ENCODE peak calls at places on chromosomes 3 and 15, in nine cellular contexts. One of them, this sample, is unnamed.

GRCh38 chr3:16849240-16849639 is 35.5 kb upstream of the PLCL2 start:
- DNase-seq in HepG2: no peak
- DNase-seq in transverse colon: peak
- DNase-seq in K562: no peak
- DNase-seq in Panc1: no peak
- DNase-seq in stomach: peak
- DNase-seq in HL-60: peak
- DNase-seq in breast epithelium: no peak
- DNase-seq in GM12892: no peak
- DNase-seq in this sample: peak

GRCh38 chr3:66048051-66048395 is 9.3 kb upstream of the MAGI1 start:
- DNase-seq in Panc1: no peak
- DNase-seq in HepG2: no peak
- DNase-seq in GM12892: no peak
- DNase-seq in HL-60: no peak
- DNase-seq in breast epithelium: no peak
- DNase-seq in transverse colon: no peak
- DNase-seq in stomach: no peak
- DNase-seq in K562: no peak
- DNase-seq in this sample: no peak

GRCh38 chr15:63264685-63265302 is 12.6 kb upstream of the APH1B start:
- DNase-seq in breast epithelium: no peak
- DNase-seq in transverse colon: no peak
- DNase-seq in GM12892: no peak
- DNase-seq in Panc1: no peak
- DNase-seq in stomach: no peak
- DNase-seq in HL-60: no peak
- DNase-seq in HepG2: peak
- DNase-seq in K562: no peak
- DNase-seq in this sample: no peak

GRCh38 chr3:72494076-72495000 is 353.9 kb downstream of the SHQ1 start:
- DNase-seq in Panc1: no peak
- DNase-seq in transverse colon: no peak
- DNase-seq in breast epithelium: no peak
- DNase-seq in GM12892: no peak
- DNase-seq in K562: no peak
- DNase-seq in stomach: no peak
- DNase-seq in HL-60: no peak
- DNase-seq in HepG2: no peak
- DNase-seq in this sample: no peak

GRCh38 chr15:88812137-88812536 is 8.9 kb downstream of the ACAN start:
- DNase-seq in transverse colon: no peak
- DNase-seq in HepG2: no peak
- DNase-seq in K562: no peak
- DNase-seq in HL-60: no peak
- DNase-seq in stomach: no peak
- DNase-seq in Panc1: no peak
- DNase-seq in GM12892: no peak
- DNase-seq in breast epithelium: no peak
- DNase-seq in this sample: no peak

GRCh38 chr3:187902041-187902471 is 156.8 kb upstream of the BCL6 start:
- DNase-seq in K562: no peak
- DNase-seq in HL-60: no peak
- DNase-seq in HepG2: no peak
- DNase-seq in GM12892: no peak
- DNase-seq in breast epithelium: no peak
- DNase-seq in Panc1: no peak
- DNase-seq in stomach: no peak
- DNase-seq in transverse colon: no peak
- DNase-seq in this sample: no peak

GRCh38 chr15:30675126-30675525 is 49.2 kb downstream of the ARHGAP11B start:
- DNase-seq in HepG2: no peak
- DNase-seq in transverse colon: no peak
- DNase-seq in breast epithelium: no peak
- DNase-seq in Panc1: no peak
- DNase-seq in HL-60: no peak
- DNase-seq in stomach: no peak
- DNase-seq in K562: no peak
- DNase-seq in GM12892: no peak
- DNase-seq in this sample: no peak

GRCh38 chr3:128618398-128618726 is 32.3 kb downstream of the RPN1 start:
- DNase-seq in GM12892: no peak
- DNase-seq in breast epithelium: no peak
- DNase-seq in HL-60: no peak
- DNase-seq in transverse colon: no peak
- DNase-seq in HepG2: no peak
- DNase-seq in stomach: no peak
- DNase-seq in Panc1: no peak
- DNase-seq in K562: no peak
- DNase-seq in this sample: no peak

GRCh38 chr15:95866698-95867440 is 463.6 kb upstream of the NR2F2 start:
- DNase-seq in GM12892: no peak
- DNase-seq in Panc1: no peak
- DNase-seq in HL-60: no peak
- DNase-seq in HepG2: no peak
- DNase-seq in transverse colon: no peak
- DNase-seq in breast epithelium: no peak
- DNase-seq in K562: no peak
- DNase-seq in stomach: no peak
- DNase-seq in this sample: no peak

GRCh38 chr3:117927831-117928230 is 1106.8 kb downstream of the IGSF11 start:
- DNase-seq in K562: no peak
- DNase-seq in HepG2: no peak
- DNase-seq in HL-60: no peak
- DNase-seq in Panc1: no peak
- DNase-seq in transverse colon: no peak
- DNase-seq in GM12892: no peak
- DNase-seq in breast epithelium: no peak
- DNase-seq in stomach: no peak
- DNase-seq in this sample: no peak

GRCh38 chr3:108510496-108510895 is at the start of gene MYH15:
- DNase-seq in transverse colon: no peak
- DNase-seq in HL-60: no peak
- DNase-seq in GM12892: no peak
- DNase-seq in Panc1: no peak
- DNase-seq in breast epithelium: no peak
- DNase-seq in stomach: no peak
- DNase-seq in K562: no peak
- DNase-seq in HepG2: no peak
- DNase-seq in this sample: no peak

GRCh38 chr3:9020396-9020795 is 57.1 kb upstream of the RAD18 start:
- DNase-seq in breast epithelium: no peak
- DNase-seq in transverse colon: no peak
- DNase-seq in K562: no peak
- DNase-seq in GM12892: no peak
- DNase-seq in HL-60: no peak
- DNase-seq in stomach: no peak
- DNase-seq in Panc1: no peak
- DNase-seq in HepG2: no peak
- DNase-seq in this sample: no peak

GRCh38 chr3:48352546-48352945 is 19.1 kb upstream of the SPINK8 start:
- DNase-seq in K562: no peak
- DNase-seq in HL-60: no peak
- DNase-seq in Panc1: no peak
- DNase-seq in HepG2: no peak
- DNase-seq in breast epithelium: peak
- DNase-seq in GM12892: no peak
- DNase-seq in stomach: no peak
- DNase-seq in transverse colon: no peak
- DNase-seq in this sample: no peak

GRCh38 chr15:39358441-39359041 is 222.3 kb upstream of the THBS1 start:
- DNase-seq in breast epithelium: no peak
- DNase-seq in stomach: peak
- DNase-seq in K562: peak
- DNase-seq in GM12892: no peak
- DNase-seq in transverse colon: peak
- DNase-seq in HepG2: peak
- DNase-seq in HL-60: no peak
- DNase-seq in Panc1: no peak
- DNase-seq in this sample: no peak

GRCh38 chr3:64906011-64906410 is 218.2 kb upstream of the ADAMTS9 start:
- DNase-seq in HepG2: no peak
- DNase-seq in HL-60: no peak
- DNase-seq in GM12892: no peak
- DNase-seq in stomach: no peak
- DNase-seq in Panc1: no peak
- DNase-seq in K562: no peak
- DNase-seq in transverse colon: no peak
- DNase-seq in breast epithelium: no peak
- DNase-seq in this sample: no peak

GRCh38 chr3:64911138-64911537 is 223.3 kb upstream of the ADAMTS9 start:
- DNase-seq in GM12892: no peak
- DNase-seq in HepG2: no peak
- DNase-seq in HL-60: no peak
- DNase-seq in transverse colon: no peak
- DNase-seq in breast epithelium: no peak
- DNase-seq in stomach: no peak
- DNase-seq in K562: no peak
- DNase-seq in Panc1: no peak
- DNase-seq in this sample: no peak

GRCh38 chr3:64909757-64910475 is 222.1 kb upstream of the ADAMTS9 start:
- DNase-seq in GM12892: no peak
- DNase-seq in Panc1: no peak
- DNase-seq in breast epithelium: no peak
- DNase-seq in K562: no peak
- DNase-seq in HL-60: no peak
- DNase-seq in transverse colon: no peak
- DNase-seq in stomach: no peak
- DNase-seq in HepG2: no peak
- DNase-seq in this sample: no peak

GRCh38 chr3:64909011-64909410 is 221.2 kb upstream of the ADAMTS9 start:
- DNase-seq in HL-60: no peak
- DNase-seq in Panc1: no peak
- DNase-seq in stomach: no peak
- DNase-seq in GM12892: no peak
- DNase-seq in K562: no peak
- DNase-seq in HepG2: no peak
- DNase-seq in transverse colon: no peak
- DNase-seq in breast epithelium: no peak
- DNase-seq in this sample: no peak

GRCh38 chr3:64908292-64908691 is 220.5 kb upstream of the ADAMTS9 start:
- DNase-seq in Panc1: no peak
- DNase-seq in breast epithelium: no peak
- DNase-seq in transverse colon: no peak
- DNase-seq in GM12892: no peak
- DNase-seq in stomach: no peak
- DNase-seq in HL-60: no peak
- DNase-seq in K562: no peak
- DNase-seq in HepG2: no peak
- DNase-seq in this sample: no peak
- TF ChIP-seq POLR2AphosphoS5 in Panc1: no peak
- TF ChIP-seq POLR2AphosphoS5 in breast epithelium: no peak
- TF ChIP-seq POLR2AphosphoS5 in transverse colon: no peak
- TF ChIP-seq POLR2AphosphoS5 in GM12892: no peak
- TF ChIP-seq POLR2AphosphoS5 in stomach: no peak
- TF ChIP-seq POLR2AphosphoS5 in HL-60: no peak
- TF ChIP-seq POLR2AphosphoS5 in K562: no peak
- TF ChIP-seq POLR2AphosphoS5 in HepG2: no peak
- TF ChIP-seq POLR2AphosphoS5 in this sample: peak

GRCh38 chr15:97976129-97976528 is 15.6 kb downstream of the ARRDC4 start:
- DNase-seq in HL-60: no peak
- DNase-seq in HepG2: no peak
- DNase-seq in transverse colon: no peak
- DNase-seq in Panc1: no peak
- DNase-seq in GM12892: no peak
- DNase-seq in K562: no peak
- DNase-seq in stomach: no peak
- DNase-seq in breast epithelium: no peak
- DNase-seq in this sample: no peak
- TF ChIP-seq POLR2AphosphoS5 in HL-60: no peak
- TF ChIP-seq POLR2AphosphoS5 in HepG2: no peak
- TF ChIP-seq POLR2AphosphoS5 in transverse colon: no peak
- TF ChIP-seq POLR2AphosphoS5 in Panc1: no peak
- TF ChIP-seq POLR2AphosphoS5 in GM12892: no peak
- TF ChIP-seq POLR2AphosphoS5 in K562: no peak
- TF ChIP-seq POLR2AphosphoS5 in stomach: no peak
- TF ChIP-seq POLR2AphosphoS5 in breast epithelium: no peak
- TF ChIP-seq POLR2AphosphoS5 in this sample: no peak

DNA sequence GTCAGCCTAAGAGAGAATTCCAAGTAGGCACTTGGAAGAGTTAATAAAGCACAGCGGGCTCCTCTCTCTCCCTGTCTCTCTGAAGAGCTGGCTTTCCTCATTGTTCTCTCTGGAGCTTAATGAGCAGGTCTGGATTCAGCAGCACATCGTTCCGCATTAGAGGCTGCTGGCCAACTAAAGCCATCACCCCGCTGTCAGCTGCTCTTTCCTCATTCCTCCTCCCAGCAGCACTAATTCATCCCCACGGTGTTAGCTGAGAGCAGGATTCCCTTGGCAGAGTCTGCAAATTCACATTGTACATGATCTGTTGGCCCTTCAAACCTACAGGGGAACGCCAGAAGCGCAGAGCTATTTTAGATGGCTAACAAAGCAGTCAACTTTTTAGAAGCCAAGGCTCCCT is 44.2 kb downstream of the SGO1 start:
- DNase-seq in HL-60: no peak
- DNase-seq in Panc1: no peak
- DNase-seq in HepG2: no peak
- DNase-seq in breast epithelium: no peak
- DNase-seq in K562: no peak
- DNase-seq in GM12892: no peak
- DNase-seq in transverse colon: no peak
- DNase-seq in stomach: no peak
- DNase-seq in this sample: no peak
- TF ChIP-seq POLR2AphosphoS5 in HL-60: no peak
- TF ChIP-seq POLR2AphosphoS5 in Panc1: no peak
- TF ChIP-seq POLR2AphosphoS5 in HepG2: no peak
- TF ChIP-seq POLR2AphosphoS5 in breast epithelium: no peak
- TF ChIP-seq POLR2AphosphoS5 in K562: no peak
- TF ChIP-seq POLR2AphosphoS5 in GM12892: no peak
- TF ChIP-seq POLR2AphosphoS5 in transverse colon: peak
- TF ChIP-seq POLR2AphosphoS5 in stomach: no peak
- TF ChIP-seq POLR2AphosphoS5 in this sample: no peak

GRCh38 chr3:195260286-195260905 is 10.6 kb downstream of the XXYLT1 start:
- DNase-seq in HL-60: peak
- DNase-seq in breast epithelium: no peak
- DNase-seq in HepG2: no peak
- DNase-seq in stomach: no peak
- DNase-seq in K562: no peak
- DNase-seq in GM12892: no peak
- DNase-seq in Panc1: no peak
- DNase-seq in transverse colon: peak
- DNase-seq in this sample: no peak

GRCh38 chr3:195258449-195259145 is 12.4 kb downstream of the XXYLT1 start:
- DNase-seq in HepG2: peak
- DNase-seq in HL-60: no peak
- DNase-seq in breast epithelium: no peak
- DNase-seq in Panc1: no peak
- DNase-seq in GM12892: no peak
- DNase-seq in stomach: no peak
- DNase-seq in K562: no peak
- DNase-seq in transverse colon: no peak
- DNase-seq in this sample: peak

GRCh38 chr3:195257454-195258448 is 13.2 kb downstream of the XXYLT1 start:
- DNase-seq in HL-60: no peak
- DNase-seq in Panc1: no peak
- DNase-seq in HepG2: no peak
- DNase-seq in transverse colon: no peak
- DNase-seq in GM12892: no peak
- DNase-seq in stomach: no peak
- DNase-seq in K562: no peak
- DNase-seq in breast epithelium: no peak
- DNase-seq in this sample: peak

GRCh38 chr3:195259564-195260285 is 11.2 kb downstream of the XXYLT1 start:
- DNase-seq in GM12892: peak
- DNase-seq in stomach: peak
- DNase-seq in transverse colon: peak
- DNase-seq in HepG2: peak
- DNase-seq in K562: peak
- DNase-seq in Panc1: no peak
- DNase-seq in HL-60: peak
- DNase-seq in breast epithelium: peak
- DNase-seq in this sample: peak

GRCh38 chr3:195259146-195259563 is 11.8 kb downstream of the XXYLT1 start:
- DNase-seq in K562: peak
- DNase-seq in HepG2: no peak
- DNase-seq in transverse colon: no peak
- DNase-seq in Panc1: no peak
- DNase-seq in breast epithelium: no peak
- DNase-seq in GM12892: no peak
- DNase-seq in HL-60: no peak
- DNase-seq in stomach: no peak
- DNase-seq in this sample: peak
- TF ChIP-seq POLR2AphosphoS5 in K562: no peak
- TF ChIP-seq POLR2AphosphoS5 in HepG2: no peak
- TF ChIP-seq POLR2AphosphoS5 in transverse colon: no peak
- TF ChIP-seq POLR2AphosphoS5 in Panc1: no peak
- TF ChIP-seq POLR2AphosphoS5 in breast epithelium: no peak
- TF ChIP-seq POLR2AphosphoS5 in GM12892: no peak
- TF ChIP-seq POLR2AphosphoS5 in HL-60: no peak
- TF ChIP-seq POLR2AphosphoS5 in stomach: no peak
- TF ChIP-seq POLR2AphosphoS5 in this sample: no peak